ENCODE peak calls at places on chromosomes 3 and 15, in five cellular contexts. One of them, this sample, is unnamed.

GRCh38 chr15:80105193-80105984 is 45.9 kb downstream of the ZFAND6 start:
- DNase-seq in mammary epithelial cell: peak; percentile 86
- DNase-seq in SK-N-SH: no peak
- DNase-seq in fibroblast of lung: peak; percentile 85
- DNase-seq in HepG2: no peak
- DNase-seq in this sample: no peak

GRCh38 chr15:80121546-80121945 is 31.3 kb upstream of the FAH start:
- DNase-seq in HepG2: no peak
- DNase-seq in mammary epithelial cell: no peak
- DNase-seq in SK-N-SH: peak; percentile 9
- DNase-seq in fibroblast of lung: no peak
- DNase-seq in this sample: no peak

GRCh38 chr3:34056951-34057390 is 258.5 kb downstream of the PDCD6IP start:
- DNase-seq in HepG2: no peak
- DNase-seq in fibroblast of lung: no peak
- DNase-seq in SK-N-SH: no peak
- DNase-seq in mammary epithelial cell: no peak
- DNase-seq in this sample: peak; percentile 12

GRCh38 chr15:55221090-55222011 is 24.6 kb upstream of the RSL24D1 start:
- DNase-seq in fibroblast of lung: peak; percentile 95
- DNase-seq in SK-N-SH: no peak
- DNase-seq in mammary epithelial cell: peak; percentile 84
- DNase-seq in HepG2: peak; percentile 86
- DNase-seq in this sample: peak; percentile 51

GRCh38 chr3:10238330-10238995 is 9.8 kb upstream of the TATDN2 start:
- DNase-seq in fibroblast of lung: no peak
- DNase-seq in mammary epithelial cell: no peak
- DNase-seq in SK-N-SH: no peak
- DNase-seq in HepG2: no peak
- DNase-seq in this sample: no peak

GRCh38 chr3:172536993-172537419 is 13.8 kb upstream of the TNFSF10 start:
- DNase-seq in fibroblast of lung: no peak
- DNase-seq in SK-N-SH: no peak
- DNase-seq in mammary epithelial cell: peak; percentile 98
- DNase-seq in HepG2: no peak
- DNase-seq in this sample: no peak

GRCh38 chr3:2274531-2274930 is 175.9 kb downstream of the CNTN4 start:
- DNase-seq in mammary epithelial cell: no peak
- DNase-seq in fibroblast of lung: no peak
- DNase-seq in SK-N-SH: no peak
- DNase-seq in HepG2: no peak
- DNase-seq in this sample: no peak

GRCh38 chr3:42159706-42160472 is 68.7 kb downstream of the TRAK1 start:
- DNase-seq in HepG2: peak; percentile 77
- DNase-seq in mammary epithelial cell: peak; percentile 79
- DNase-seq in SK-N-SH: peak; percentile 86
- DNase-seq in fibroblast of lung: no peak
- DNase-seq in this sample: peak; percentile 88

GRCh38 chr3:123028233-123028828 is 768 bp upstream of the SEMA5B start:
- DNase-seq in SK-N-SH: peak; percentile 79
- DNase-seq in fibroblast of lung: peak; percentile 58
- DNase-seq in HepG2: peak; percentile 13
- DNase-seq in mammary epithelial cell: peak; percentile 58
- DNase-seq in this sample: peak; percentile 39

GRCh38 chr3:17030956-17031652 is 146.3 kb downstream of the PLCL2 start:
- DNase-seq in fibroblast of lung: no peak
- DNase-seq in mammary epithelial cell: no peak
- DNase-seq in HepG2: no peak
- DNase-seq in SK-N-SH: no peak
- DNase-seq in this sample: peak; percentile 6

GRCh38 chr3:1275495-1275894 is 182.7 kb downstream of the CNTN6 start:
- DNase-seq in HepG2: no peak
- DNase-seq in mammary epithelial cell: no peak
- DNase-seq in fibroblast of lung: no peak
- DNase-seq in SK-N-SH: no peak
- DNase-seq in this sample: peak; percentile 7

GRCh38 chr3:180277036-180277435 is 240.3 kb upstream of the PEX5L start:
- DNase-seq in HepG2: peak; percentile 4
- DNase-seq in fibroblast of lung: peak; percentile 46
- DNase-seq in mammary epithelial cell: no peak
- DNase-seq in SK-N-SH: no peak
- DNase-seq in this sample: no peak

GRCh38 chr15:42832577-42832976 is 88.0 kb downstream of the TTBK2 start:
- DNase-seq in SK-N-SH: no peak
- DNase-seq in fibroblast of lung: peak; percentile 94
- DNase-seq in HepG2: no peak
- DNase-seq in mammary epithelial cell: peak; percentile 96
- DNase-seq in this sample: no peak

GRCh38 chr15:41969851-41970431 is 2.4 kb downstream of the EHD4 start:
- DNase-seq in SK-N-SH: no peak
- DNase-seq in mammary epithelial cell: peak; percentile 54
- DNase-seq in fibroblast of lung: peak; percentile 45
- DNase-seq in HepG2: no peak
- DNase-seq in this sample: peak; percentile 60

GRCh38 chr15:76191539-76192244 is 119.6 kb downstream of the ETFA start:
- DNase-seq in mammary epithelial cell: no peak
- DNase-seq in HepG2: no peak
- DNase-seq in fibroblast of lung: no peak
- DNase-seq in SK-N-SH: no peak
- DNase-seq in this sample: no peak

GRCh38 chr15:40313531-40314398 is 6.0 kb upstream of the PLCB2 start:
- DNase-seq in fibroblast of lung: no peak
- DNase-seq in SK-N-SH: no peak
- DNase-seq in mammary epithelial cell: peak; percentile 57
- DNase-seq in HepG2: peak; percentile 53
- DNase-seq in this sample: no peak

GRCh38 chr3:174270841-174271240 is 588.3 kb upstream of the NAALADL2 start:
- DNase-seq in HepG2: no peak
- DNase-seq in SK-N-SH: no peak
- DNase-seq in mammary epithelial cell: peak; percentile 6
- DNase-seq in fibroblast of lung: peak; percentile 77
- DNase-seq in this sample: no peak

DNA sequence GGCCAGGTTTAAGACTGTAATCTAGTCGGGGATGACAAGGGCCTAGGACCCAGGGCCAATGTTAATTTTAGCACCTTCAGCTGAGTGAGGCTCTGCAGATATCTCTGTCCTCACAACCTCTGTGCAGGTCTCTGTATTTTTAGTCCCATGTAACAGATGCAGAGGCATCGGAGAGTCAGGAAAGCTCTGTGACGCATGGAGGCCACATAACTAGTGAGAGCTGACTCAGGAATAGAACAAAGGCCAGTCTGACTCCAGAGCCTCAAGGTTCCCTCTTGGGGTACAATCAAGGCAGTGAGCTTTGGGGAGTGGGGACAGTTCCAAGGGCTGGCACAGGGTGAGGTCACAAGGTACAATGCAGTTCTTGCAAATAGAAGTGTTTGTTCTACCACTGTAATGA is 31.0 kb downstream of the FSTL1 start:
- DNase-seq in fibroblast of lung: peak; percentile 49
- DNase-seq in HepG2: no peak
- DNase-seq in SK-N-SH: no peak
- DNase-seq in mammary epithelial cell: no peak
- DNase-seq in this sample: no peak
- H3K27ac ChIP-seq in fibroblast of lung: peak overlapping the region; percentile 14
- H3K27ac ChIP-seq in HepG2: no peak overlapping the region
- H3K27ac ChIP-seq in SK-N-SH: peak overlapping the region; percentile 96
- H3K27ac ChIP-seq in mammary epithelial cell: no peak overlapping the region
- H3K27ac ChIP-seq in this sample: no peak overlapping the region

DNA sequence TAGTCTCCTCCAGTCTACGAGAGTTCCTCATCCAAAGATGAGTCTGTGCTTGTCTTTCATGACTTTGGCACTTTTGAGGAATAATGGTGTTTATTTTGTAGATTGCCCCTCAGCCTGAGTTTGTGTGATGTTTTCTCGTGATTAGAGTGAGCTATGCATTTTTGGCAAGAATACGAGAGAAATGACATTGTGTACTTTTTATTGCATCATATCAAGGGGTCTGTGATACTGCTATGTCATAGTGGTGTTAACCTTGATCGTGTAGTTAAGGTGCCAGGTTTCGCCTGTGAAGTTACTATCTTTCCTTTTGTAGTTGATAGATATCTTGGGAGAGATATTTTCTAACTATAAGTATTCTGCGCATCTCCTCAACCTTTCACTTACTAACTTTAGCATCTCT is 18.9 kb downstream of the RSRC1 start:
- DNase-seq in fibroblast of lung: no peak
- DNase-seq in mammary epithelial cell: no peak
- DNase-seq in SK-N-SH: no peak
- DNase-seq in HepG2: no peak
- DNase-seq in this sample: no peak
- H3K79me2 ChIP-seq in fibroblast of lung: no peaks in the 10 kb centered on the region
- H3K79me2 ChIP-seq in mammary epithelial cell: peaks cover 14% of the 10 kb centered on the region
- H3K79me2 ChIP-seq in SK-N-SH: peaks cover 42% of the 10 kb centered on the region
- H3K79me2 ChIP-seq in HepG2: no peaks in the 10 kb centered on the region
- H3K79me2 ChIP-seq in this sample: peaks cover 21% of the 10 kb centered on the region

GRCh38 chr3:8996681-8997121 is 33.4 kb upstream of the RAD18 start:
- DNase-seq in fibroblast of lung: peak; percentile 32
- DNase-seq in SK-N-SH: no peak
- DNase-seq in mammary epithelial cell: no peak
- DNase-seq in HepG2: peak; percentile 53
- DNase-seq in this sample: no peak

GRCh38 chr3:9000041-9000440 is 36.8 kb upstream of the RAD18 start:
- DNase-seq in mammary epithelial cell: no peak
- DNase-seq in SK-N-SH: no peak
- DNase-seq in fibroblast of lung: no peak
- DNase-seq in HepG2: no peak
- DNase-seq in this sample: no peak

GRCh38 chr3:8996216-8996615 is 32.9 kb upstream of the RAD18 start:
- DNase-seq in fibroblast of lung: no peak
- DNase-seq in SK-N-SH: no peak
- DNase-seq in HepG2: no peak
- DNase-seq in mammary epithelial cell: no peak
- DNase-seq in this sample: no peak

GRCh38 chr3:8994226-8994625 is 31.0 kb upstream of the RAD18 start:
- DNase-seq in SK-N-SH: no peak
- DNase-seq in mammary epithelial cell: no peak
- DNase-seq in fibroblast of lung: no peak
- DNase-seq in HepG2: no peak
- DNase-seq in this sample: no peak

DNA sequence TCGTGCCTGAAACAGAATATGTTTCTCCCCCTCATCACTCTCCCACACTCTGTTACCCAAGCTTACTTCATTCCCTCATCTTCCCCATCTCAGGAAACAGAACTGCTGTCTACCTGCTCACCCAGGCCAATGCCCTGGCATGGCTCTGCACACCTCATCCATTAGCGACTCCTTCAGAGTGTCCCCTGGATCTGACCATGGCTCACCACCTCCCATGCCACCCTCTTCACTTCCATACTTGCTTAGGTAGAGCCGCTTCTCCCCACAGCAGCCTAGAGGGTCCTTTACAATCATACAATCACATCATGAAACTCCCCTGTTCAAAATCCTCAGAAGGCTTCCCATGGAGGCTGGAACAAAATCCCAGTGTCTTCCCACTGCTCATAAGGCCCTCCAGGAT is 33.9 kb upstream of the RAD18 start:
- DNase-seq in SK-N-SH: no peak
- DNase-seq in HepG2: no peak
- DNase-seq in mammary epithelial cell: no peak
- DNase-seq in fibroblast of lung: no peak
- DNase-seq in this sample: no peak
- H3K27ac ChIP-seq in SK-N-SH: no peak overlapping the region
- H3K27ac ChIP-seq in HepG2: no peak overlapping the region
- H3K27ac ChIP-seq in mammary epithelial cell: no peak overlapping the region
- H3K27ac ChIP-seq in fibroblast of lung: no peak overlapping the region
- H3K27ac ChIP-seq in this sample: no peak overlapping the region

GRCh38 chr3:46027021-46027705 is at the start of gene XCR1:
- DNase-seq in SK-N-SH: no peak
- DNase-seq in HepG2: no peak
- DNase-seq in mammary epithelial cell: no peak
- DNase-seq in fibroblast of lung: no peak
- DNase-seq in this sample: no peak

GRCh38 chr3:46024131-46024530 is 3.2 kb downstream of the XCR1 start:
- DNase-seq in fibroblast of lung: no peak
- DNase-seq in HepG2: no peak
- DNase-seq in SK-N-SH: no peak
- DNase-seq in mammary epithelial cell: no peak
- DNase-seq in this sample: no peak

GRCh38 chr3:46022909-46023785 is 4.1 kb downstream of the XCR1 start:
- DNase-seq in fibroblast of lung: no peak
- DNase-seq in mammary epithelial cell: no peak
- DNase-seq in SK-N-SH: no peak
- DNase-seq in HepG2: no peak
- DNase-seq in this sample: no peak

GRCh38 chr3:46027736-46028397 is 584 bp upstream of the XCR1 start:
- DNase-seq in HepG2: no peak
- DNase-seq in fibroblast of lung: no peak
- DNase-seq in mammary epithelial cell: no peak
- DNase-seq in SK-N-SH: no peak
- DNase-seq in this sample: peak; percentile 13

GRCh38 chr3:46025139-46025538 is 2.1 kb downstream of the XCR1 start:
- DNase-seq in fibroblast of lung: no peak
- DNase-seq in HepG2: no peak
- DNase-seq in mammary epithelial cell: no peak
- DNase-seq in SK-N-SH: no peak
- DNase-seq in this sample: no peak
- H3K79me2 ChIP-seq in fibroblast of lung: no peaks in the 10 kb centered on the region
- H3K79me2 ChIP-seq in HepG2: no peaks in the 10 kb centered on the region
- H3K79me2 ChIP-seq in mammary epithelial cell: no peaks in the 10 kb centered on the region
- H3K79me2 ChIP-seq in SK-N-SH: no peaks in the 10 kb centered on the region
- H3K79me2 ChIP-seq in this sample: no peaks in the 10 kb centered on the region

DNA sequence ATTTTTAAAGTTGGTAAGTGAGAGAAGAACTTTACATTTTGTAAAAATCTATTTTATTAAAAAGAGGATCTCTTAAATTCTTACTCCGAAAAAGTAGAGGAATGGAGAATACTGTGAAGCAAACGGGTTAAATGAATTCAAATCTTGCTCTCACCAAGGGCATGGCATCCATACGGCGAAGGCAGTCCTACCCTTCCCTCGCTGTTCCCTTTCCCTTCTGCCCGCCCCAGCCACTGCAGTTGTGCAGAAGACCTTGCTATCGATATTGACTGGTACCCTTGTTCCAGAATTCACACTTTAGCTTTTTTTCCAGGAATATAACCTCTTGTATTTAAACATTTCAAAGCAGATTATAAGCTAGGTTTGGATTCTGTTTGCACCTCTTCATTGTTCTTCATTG is 239.5 kb downstream of the ZPLD1 start:
- DNase-seq in mammary epithelial cell: no peak
- DNase-seq in fibroblast of lung: no peak
- DNase-seq in SK-N-SH: no peak
- DNase-seq in HepG2: no peak
- DNase-seq in this sample: no peak
- H3K27ac ChIP-seq in mammary epithelial cell: no peak overlapping the region
- H3K27ac ChIP-seq in fibroblast of lung: no peak overlapping the region
- H3K27ac ChIP-seq in SK-N-SH: no peak overlapping the region
- H3K27ac ChIP-seq in HepG2: no peak overlapping the region
- H3K27ac ChIP-seq in this sample: no peak overlapping the region

This sample was measured in OCI-LY7.